ENCODE peak calls at places on chromosome 20, in ten cellular contexts. X, A, P, C, J, D, G, Y, R and O are unnamed samples.

GRCh38 chr20:2729251-2729713 is 36.7 kb downstream of the EBF4 start:
- DNase-seq in Y (no peak), C (peak; percentile 30), X (peak; percentile 52), J (no peak), G (peak; percentile 82), P (no peak), A (no peak), R (no peak), D (no peak), O (no peak)

GRCh38 chr20:33653900-33654596 is 8.1 kb upstream of the C20orf144 start:
- DNase-seq in P (peak; percentile 71), A (peak; percentile 75), D (peak; percentile 74), X (no peak), J (no peak), C (no peak), G (no peak), R (peak; percentile 55), Y (no peak), O (no peak)

GRCh38 chr20:63244468-63244867 is 8.8 kb downstream of the BIRC7 start:
- DNase-seq in J (no peak), C (no peak), R (no peak), P (no peak), D (no peak), Y (no peak), G (no peak), A (peak; percentile 71), X (no peak), O (no peak)

GRCh38 chr20:50834599-50835005 is 39.7 kb downstream of the BCAS4 start:
- DNase-seq in X (no peak), J (peak; percentile 94), C (no peak), R (peak; percentile 63), Y (no peak), G (peak; percentile 44), P (no peak), A (no peak), D (no peak), O (no peak)

GRCh38 chr20:14341782-14342181 is 4.4 kb upstream of the FLRT3 start:
- DNase-seq in C (no peak), P (no peak), X (no peak), Y (no peak), J (peak; percentile 9), R (no peak), D (no peak), G (peak; percentile 35), A (no peak), O (no peak)

GRCh38 chr20:5039255-5039657 is 37.9 kb upstream of the SLC23A2 start:
- DNase-seq in X (no peak), P (no peak), G (no peak), A (no peak), Y (no peak), D (no peak), R (no peak), C (peak; percentile 36), J (no peak), O (no peak)

GRCh38 chr20:50708845-50709555 is 17.7 kb upstream of the RIPOR3 start:
- DNase-seq in G (no peak), J (no peak), Y (no peak), A (no peak), X (no peak), P (no peak), D (no peak), C (no peak), R (no peak), O (no peak)

GRCh38 chr20:49457444-49457843 is 25.0 kb downstream of the KCNB1 start:
- DNase-seq in X (no peak), C (no peak), Y (no peak), D (no peak), G (no peak), R (peak; percentile 62), J (no peak), A (no peak), P (no peak), O (no peak)

GRCh38 chr20:4444404-4444803 is 277.3 kb upstream of the PRND start:
- DNase-seq in J (peak; percentile 46), G (no peak), D (no peak), P (no peak), C (no peak), X (no peak), A (no peak), R (peak; percentile 64), Y (no peak), O (no peak)

GRCh38 chr20:16865406-16865805 is 117.2 kb downstream of the OTOR start:
- DNase-seq in Y (no peak), J (no peak), G (no peak), C (no peak), D (no peak), X (no peak), A (no peak), R (no peak), P (no peak), O (no peak)

GRCh38 chr20:45592574-45593189 is 13.6 kb upstream of the WFDC8 start:
- DNase-seq in G (peak; percentile 46), A (no peak), P (no peak), C (no peak), R (peak; percentile 65), J (peak; percentile 21), X (peak; percentile 22), Y (no peak), D (no peak), O (no peak)

GRCh38 chr20:55242853-55243252 is 762.5 kb downstream of the CBLN4 start:
- DNase-seq in X (no peak), J (no peak), Y (peak; percentile 15), D (no peak), G (no peak), R (no peak), C (no peak), P (no peak), A (no peak), O (no peak)

GRCh38 chr20:24235224-24235735 is 234.1 kb upstream of the SYNDIG1 start:
- DNase-seq in P (no peak), R (no peak), A (no peak), D (no peak), J (no peak), X (no peak), Y (no peak), G (no peak), C (no peak), O (no peak)

GRCh38 chr20:57480444-57481152 is 44.3 kb downstream of the CTCFL start:
- DNase-seq in A (no peak), Y (no peak), D (peak; percentile 28), C (peak; percentile 17), J (no peak), G (no peak), P (peak; percentile 39), X (no peak), R (peak; percentile 25), O (no peak)

DNA sequence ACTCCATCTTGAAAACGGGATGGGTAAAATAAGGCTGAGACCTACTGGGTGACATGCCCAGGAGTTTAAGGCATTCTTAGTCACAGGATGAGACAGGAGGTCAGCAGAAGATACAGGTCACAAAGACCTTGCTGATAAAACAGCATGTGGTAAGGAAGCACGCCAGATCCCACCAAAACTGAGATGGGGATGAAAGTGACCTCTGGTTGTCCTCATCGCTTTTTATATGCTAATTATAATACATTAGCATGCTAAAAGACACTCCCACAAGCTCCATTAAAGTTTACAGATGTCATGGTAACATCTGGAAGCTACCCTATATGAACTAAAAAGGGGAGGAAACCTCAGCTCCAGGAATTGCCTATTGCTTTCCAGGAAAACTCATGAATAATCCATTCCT is 8.5 kb upstream of the RIN2 start:
- DNase-seq in G (no peak), Y (no peak), A (no peak), R (no peak), C (no peak), P (no peak), X (no peak), D (peak; percentile 5), J (no peak), O (no peak)
- H3K27ac ChIP-seq in G (no peak overlapping the region), Y (no peak overlapping the region), A (no peak overlapping the region), R (no peak overlapping the region), C (no peak overlapping the region), P (no peak overlapping the region), X (no peak overlapping the region), D (no peak overlapping the region), J (no peak overlapping the region), O (no peak overlapping the region)

DNA sequence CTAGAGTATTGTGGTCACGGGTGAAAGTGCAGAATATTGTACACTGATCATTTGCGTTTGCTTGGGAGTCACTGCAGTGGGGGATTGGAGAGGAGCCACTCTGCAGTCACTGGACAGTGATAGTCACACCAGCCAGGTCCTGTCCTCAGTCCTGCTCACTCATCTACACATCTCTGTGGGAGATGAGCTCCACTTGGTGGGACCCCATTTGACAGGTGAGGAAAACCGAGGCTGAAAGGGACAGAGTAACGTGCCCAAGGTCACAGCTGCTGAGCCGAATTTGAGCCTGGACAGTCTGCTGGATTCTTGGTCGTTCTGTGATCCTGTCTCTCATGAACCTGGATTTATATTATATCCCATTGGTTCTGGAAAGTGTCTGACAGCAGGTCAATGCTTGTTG is 17.7 kb upstream of the PHACTR3 start:
- DNase-seq in P (no peak), J (no peak), C (no peak), G (no peak), Y (no peak), R (no peak), X (no peak), A (no peak), D (no peak), O (no peak)
- H3K27ac ChIP-seq in P (no peak overlapping the region), J (no peak overlapping the region), C (no peak overlapping the region), G (no peak overlapping the region), Y (peak overlapping the region; percentile 70), R (no peak overlapping the region), X (no peak overlapping the region), A (no peak overlapping the region), D (no peak overlapping the region), O (no peak overlapping the region)

GRCh38 chr20:41717464-41717863 is 99.3 kb upstream of the CHD6 start:
- DNase-seq in P (no peak), Y (no peak), A (no peak), D (no peak), X (no peak), C (no peak), R (no peak), J (no peak), G (peak; percentile 44), O (no peak)

GRCh38 chr20:41716911-41717310 is 98.7 kb upstream of the CHD6 start:
- DNase-seq in Y (no peak), A (no peak), J (no peak), P (no peak), C (no peak), R (no peak), D (no peak), X (no peak), G (no peak), O (no peak)

GRCh38 chr20:41714030-41714429 is 95.9 kb upstream of the CHD6 start:
- DNase-seq in G (no peak), A (no peak), P (no peak), X (no peak), D (no peak), R (no peak), Y (no peak), J (no peak), C (no peak), O (no peak)

GRCh38 chr20:41716436-41716835 is 98.3 kb upstream of the CHD6 start:
- DNase-seq in G (no peak), P (no peak), D (no peak), J (peak; percentile 61), C (no peak), X (no peak), R (no peak), Y (no peak), A (no peak), O (no peak)

GRCh38 chr20:41715525-41715924 is 97.3 kb upstream of the CHD6 start:
- DNase-seq in X (no peak), C (no peak), P (no peak), D (no peak), R (no peak), J (no peak), G (no peak), Y (no peak), A (no peak), O (no peak)
- H3K27ac ChIP-seq in X (no peak overlapping the region), C (no peak overlapping the region), P (no peak overlapping the region), D (no peak overlapping the region), R (no peak overlapping the region), J (no peak overlapping the region), G (no peak overlapping the region), Y (no peak overlapping the region), A (no peak overlapping the region), O (no peak overlapping the region)

GRCh38 chr20:23161968-23162696 is 76.0 kb upstream of the CD93 start:
- DNase-seq in J (no peak), P (peak; percentile 89), R (no peak), Y (peak; percentile 76), C (no peak), X (peak; percentile 40), A (peak; percentile 88), G (peak; percentile 98), D (peak; percentile 81), O (no peak)
- H3K27ac ChIP-seq in J (no peak overlapping the region), P (peak overlapping the region; percentile 90), R (peak overlapping the region; percentile 52), Y (peak overlapping the region; percentile 87), C (no peak overlapping the region), X (no peak overlapping the region), A (peak overlapping the region; percentile 14), G (no peak overlapping the region), D (peak overlapping the region; percentile 71), O (no peak overlapping the region)